ENCODE peak calls at places on chromosomes 3 and 15, in four cellular contexts. One of them, this sample, is unnamed.
A peak's percentile ranks its signal among the peaks of the same experiment; 100 is the strongest.

GRCh38 chr15:83854314-83854713 is 200.4 kb downstream of the ADAMTSL3 start:
- DNase-seq in A549: peak; percentile 31
- DNase-seq in NCI-H2029: no peak
- DNase-seq in RWPE1: peak; percentile 93
- DNase-seq in this sample: no peak

GRCh38 chr3:118408431-118408830 is 626.2 kb downstream of the IGSF11 start:
- DNase-seq in A549: no peak
- DNase-seq in NCI-H2029: no peak
- DNase-seq in RWPE1: peak; percentile 20
- DNase-seq in this sample: no peak

GRCh38 chr3:87309601-87310000 is 33.2 kb upstream of the POU1F1 start:
- DNase-seq in NCI-H2029: no peak
- DNase-seq in A549: peak; percentile 43
- DNase-seq in RWPE1: no peak
- DNase-seq in this sample: no peak

GRCh38 chr3:99645277-99646106 is 7.1 kb downstream of the COL8A1 start:
- DNase-seq in A549: peak; percentile 41
- DNase-seq in RWPE1: peak; percentile 43
- DNase-seq in NCI-H2029: no peak
- DNase-seq in this sample: no peak

GRCh38 chr3:88828466-88828865 is 279.0 kb upstream of the EPHA3 start:
- DNase-seq in NCI-H2029: no peak
- DNase-seq in A549: no peak
- DNase-seq in RWPE1: no peak
- DNase-seq in this sample: no peak

GRCh38 chr3:14142567-14143270 is 17.9 kb downstream of the TMEM43 start:
- DNase-seq in RWPE1: no peak
- DNase-seq in NCI-H2029: no peak
- DNase-seq in A549: no peak
- DNase-seq in this sample: no peak

GRCh38 chr3:197891-198491 is 1.4 kb downstream of the CHL1 start:
- DNase-seq in NCI-H2029: no peak
- DNase-seq in A549: no peak
- DNase-seq in RWPE1: no peak
- DNase-seq in this sample: no peak

GRCh38 chr3:58105196-58105595 is 97.0 kb downstream of the FLNB start:
- DNase-seq in A549: no peak
- DNase-seq in RWPE1: no peak
- DNase-seq in NCI-H2029: no peak
- DNase-seq in this sample: no peak